ENCODE peak calls at places on chromosomes 2 and 18, in eight cellular contexts. C is endodermal cell, E is amniotic stem cell, B is stromal cell of bone marrow, P is amniotic epithelial cell, V is transverse colon, X is trophoblast cell, Y is HuH-7.5. F is an unnamed sample.

GRCh38 chr2:143807192-143807591 is 678.0 kb downstream of the ARHGAP15 start:
- DNase-seq in Y (no peak), C (no peak), E (no peak), B (no peak), V (no peak), P (peak), X (no peak), F (no peak)

GRCh38 chr2:107305966-107306365 is 420.0 kb upstream of the ST6GAL2 start:
- DNase-seq in V (no peak), X (no peak), C (no peak), B (no peak), Y (no peak), E (no peak), P (no peak), F (no peak)

GRCh38 chr2:7016120-7016519 is 98.9 kb downstream of the RNF144A start:
- DNase-seq in E (no peak), X (no peak), P (no peak), C (no peak), B (no peak), V (no peak), Y (no peak), F (no peak)

GRCh38 chr2:109609352-109610024 is 4.3 kb downstream of the SEPTIN10 start:
- DNase-seq in C (peak), P (peak), X (peak), Y (no peak), B (no peak), V (no peak), E (no peak), F (no peak)

GRCh38 chr2:168210898-168211570 is 36.4 kb downstream of the STK39 start:
- DNase-seq in C (no peak), B (peak), V (no peak), X (peak), P (peak), Y (peak), E (peak), F (no peak)

GRCh38 chr18:36298113-36298701 is 694 bp downstream of the FHOD3 start:
- DNase-seq in E (no peak), Y (peak), C (peak), B (no peak), V (no peak), P (no peak), X (no peak), F (no peak)

GRCh38 chr18:48743046-48743445 is 204.2 kb downstream of the CTIF start:
- DNase-seq in X (no peak), V (no peak), C (no peak), P (peak), Y (no peak), E (no peak), B (peak), F (no peak)

GRCh38 chr2:226489765-226490164 is 309.9 kb downstream of the IRS1 start:
- DNase-seq in E (peak), X (no peak), P (peak), V (no peak), B (peak), C (no peak), Y (no peak), F (no peak)

GRCh38 chr18:47262397-47263196 is 11.1 kb upstream of the SKOR2 start:
- DNase-seq in V (no peak), X (no peak), B (no peak), P (no peak), Y (no peak), C (peak), E (no peak), F (no peak)

GRCh38 chr2:106581755-106582430 is 94.7 kb downstream of the CD8B2 start:
- DNase-seq in E (no peak), V (peak), C (peak), Y (peak), X (peak), P (peak), B (peak), F (peak)

GRCh38 chr2:43077876-43078275 is 148.5 kb downstream of the ZFP36L2 start:
- DNase-seq in Y (no peak), V (no peak), E (no peak), X (no peak), B (no peak), P (no peak), C (no peak), F (no peak)

GRCh38 chr2:86649119-86649947 is 25.7 kb upstream of the RNF103 start:
- DNase-seq in X (no peak), Y (no peak), V (no peak), P (no peak), C (no peak), E (no peak), B (no peak), F (no peak)

GRCh38 chr2:42086500-42086953 is 38.7 kb downstream of the PKDCC start:
- DNase-seq in B (peak), X (peak), E (peak), Y (peak), V (peak), C (peak), P (peak), F (peak)

GRCh38 chr2:145000376-145000775 is 480.5 kb upstream of the ZEB2 start:
- DNase-seq in C (no peak), B (no peak), P (peak), X (no peak), V (no peak), Y (no peak), E (no peak), F (no peak)

GRCh38 chr2:47008381-47009280 is 93.0 kb upstream of the MCFD2 start:
- DNase-seq in C (no peak), P (peak), B (peak), X (peak), E (no peak), V (no peak), Y (peak), F (no peak)

GRCh38 chr2:191150451-191151314 is at the start of gene STAT4:
- DNase-seq in E (no peak), C (peak), P (peak), Y (no peak), V (peak), X (peak), B (no peak), F (peak)

GRCh38 chr2:74576830-74577229 is 22.3 kb downstream of the DOK1 start:
- DNase-seq in P (peak), Y (no peak), V (no peak), X (no peak), B (peak), C (no peak), E (no peak), F (no peak)

GRCh38 chr18:43596106-43596712 is 318.9 kb upstream of the SYT4 start:
- DNase-seq in B (peak), P (peak), V (no peak), X (no peak), E (no peak), Y (peak), C (no peak), F (no peak)

GRCh38 chr2:161729-162128 is 102.1 kb downstream of the SH3YL1 start:
- DNase-seq in B (no peak), Y (no peak), C (no peak), V (no peak), E (no peak), X (no peak), P (no peak), F (no peak)

GRCh38 chr2:85718006-85718391 is 23.8 kb downstream of the GNLY start:
- DNase-seq in C (no peak), B (no peak), X (no peak), E (no peak), V (no peak), Y (no peak), P (no peak), F (no peak)

GRCh38 chr2:73028841-73029240 is 42.7 kb downstream of the SFXN5 start:
- DNase-seq in Y (no peak), B (peak), C (no peak), E (no peak), V (no peak), P (no peak), X (no peak), F (no peak)

GRCh38 chr2:19623488-19623887 is 265.1 kb upstream of the OSR1 start:
- DNase-seq in C (no peak), X (no peak), V (no peak), E (no peak), B (peak), P (peak), Y (no peak), F (no peak)

GRCh38 chr2:219433666-219434467 is 776 bp upstream of the SPEG start:
- DNase-seq in E (no peak), B (no peak), V (peak), C (peak), X (peak), P (peak), Y (no peak), F (no peak)

GRCh38 chr2:29995241-29995640 is 73.9 kb upstream of the ALK start:
- DNase-seq in V (no peak), P (no peak), Y (no peak), X (no peak), B (no peak), C (peak), E (no peak), F (no peak)

GRCh38 chr2:222993920-222994650 is 57.9 kb upstream of the KCNE4 start:
- DNase-seq in C (no peak), Y (no peak), V (peak), B (peak), X (no peak), P (peak), E (peak), F (no peak)

GRCh38 chr2:199738723-199739412 is 112.1 kb downstream of the FTCDNL1 start:
- DNase-seq in E (no peak), C (no peak), Y (peak), X (no peak), P (peak), B (peak), V (no peak), F (no peak)

GRCh38 chr2:187461294-187462261 is 13.5 kb upstream of the CALCRL start:
- DNase-seq in B (no peak), P (peak), V (no peak), Y (peak), X (no peak), C (peak), E (no peak), F (no peak)

GRCh38 chr2:30336978-30337841 is 105.9 kb downstream of the LBH start:
- DNase-seq in Y (no peak), P (no peak), E (no peak), X (no peak), B (no peak), V (peak), C (no peak), F (peak)

GRCh38 chr2:73112913-73113633 is at the start of gene RAB11FIP5:
- DNase-seq in X (peak), B (peak), E (no peak), V (peak), C (peak), Y (peak), P (peak), F (peak)

GRCh38 chr2:50444286-50444685 is 587.6 kb downstream of the NRXN1 start:
- DNase-seq in V (no peak), E (no peak), B (no peak), Y (no peak), P (peak), X (no peak), C (no peak), F (no peak)

F was measured in immature natural killer cell.